ENCODE peak calls at places on chromosome 1, in eight cellular contexts. H is SJSA1; L is CD8-positive, alpha-beta T cell; M is tibial artery; Q is MM.1S; E is aorta; X is upper lobe of right lung; D is colonic mucosa. I is an unnamed sample.

GRCh38 chr1:7100479-7100878 is 315.2 kb downstream of the CAMTA1 start:
- DNase-seq in E (no peak), Q (no peak), L (no peak), D (no peak), H (no peak), M (no peak), X (no peak), I (no peak)

GRCh38 chr1:116356673-116357072 is 16.4 kb upstream of the ATP1A1 start:
- DNase-seq in L (no peak), H (no peak), E (no peak), X (no peak), D (no peak), Q (no peak), M (no peak), I (no peak)

GRCh38 chr1:148434832-148435231 is 48.3 kb downstream of the PPIAL4G start:
- DNase-seq in D (no peak), Q (no peak), H (no peak), E (no peak), M (no peak), L (no peak), X (no peak), I (no peak)

GRCh38 chr1:151718011-151718431 is 1.4 kb upstream of the CELF3 start:
- DNase-seq in H (no peak), X (no peak), E (no peak), M (no peak), D (no peak), Q (no peak), L (no peak), I (no peak)

GRCh38 chr1:225524570-225524969 is 96.7 kb upstream of the LBR start:
- DNase-seq in M (no peak), L (no peak), Q (no peak), X (no peak), E (no peak), H (no peak), D (no peak), I (no peak)

GRCh38 chr1:58754683-58755467 is 29.0 kb downstream of the JUN start:
- DNase-seq in Q (no peak), M (no peak), L (peak; percentile 16), D (no peak), E (no peak), H (no peak), X (no peak), I (no peak)

GRCh38 chr1:185857447-185857846 is 123.3 kb downstream of the HMCN1 start:
- DNase-seq in H (peak; percentile 40), X (no peak), M (no peak), Q (no peak), L (no peak), D (no peak), E (no peak), I (no peak)

GRCh38 chr1:168099314-168099920 is 37.3 kb downstream of the GPR161 start:
- DNase-seq in E (no peak), X (no peak), L (no peak), D (no peak), M (no peak), Q (no peak), H (no peak), I (no peak)

GRCh38 chr1:244735404-244735803 is 82.5 kb downstream of the DESI2 start:
- DNase-seq in Q (no peak), M (no peak), D (no peak), H (no peak), E (no peak), L (no peak), X (no peak), I (no peak)

GRCh38 chr1:204041803-204042505 is 31.0 kb upstream of the SOX13 start:
- DNase-seq in D (no peak), L (no peak), Q (no peak), E (no peak), X (peak; percentile 48), M (no peak), H (no peak), I (no peak)

GRCh38 chr1:230501845-230502244 is 75.7 kb upstream of the PGBD5 start:
- DNase-seq in X (no peak), Q (peak; percentile 80), D (peak; percentile 38), M (no peak), L (no peak), H (no peak), E (no peak), I (no peak)

GRCh38 chr1:32485554-32486255 is 20.8 kb downstream of the ZBTB8B start:
- DNase-seq in L (no peak), M (peak; percentile 5), Q (no peak), X (no peak), H (no peak), E (no peak), D (no peak), I (no peak)

GRCh38 chr1:232904566-232904965 is 45.8 kb upstream of the NTPCR start:
- DNase-seq in Q (no peak), E (no peak), H (no peak), M (no peak), X (no peak), L (no peak), D (no peak), I (no peak)

GRCh38 chr1:163320891-163321290 is 863 bp upstream of the NUF2 start:
- DNase-seq in M (no peak), L (no peak), Q (no peak), E (no peak), H (no peak), D (no peak), X (no peak), I (no peak)

GRCh38 chr1:84603223-84603622 is 29.0 kb upstream of the CTBS start:
- DNase-seq in E (no peak), L (no peak), Q (no peak), M (no peak), H (peak; percentile 49), X (no peak), D (no peak), I (no peak)
- H3K4me3 ChIP-seq in E (no peak overlapping the region), L (no peak overlapping the region), Q (no peak overlapping the region), M (peak overlapping the region; percentile 40), H (peak overlapping the region; percentile 34), X (no peak overlapping the region), D (no peak overlapping the region), I (peak overlapping the region; percentile 43)

DNA sequence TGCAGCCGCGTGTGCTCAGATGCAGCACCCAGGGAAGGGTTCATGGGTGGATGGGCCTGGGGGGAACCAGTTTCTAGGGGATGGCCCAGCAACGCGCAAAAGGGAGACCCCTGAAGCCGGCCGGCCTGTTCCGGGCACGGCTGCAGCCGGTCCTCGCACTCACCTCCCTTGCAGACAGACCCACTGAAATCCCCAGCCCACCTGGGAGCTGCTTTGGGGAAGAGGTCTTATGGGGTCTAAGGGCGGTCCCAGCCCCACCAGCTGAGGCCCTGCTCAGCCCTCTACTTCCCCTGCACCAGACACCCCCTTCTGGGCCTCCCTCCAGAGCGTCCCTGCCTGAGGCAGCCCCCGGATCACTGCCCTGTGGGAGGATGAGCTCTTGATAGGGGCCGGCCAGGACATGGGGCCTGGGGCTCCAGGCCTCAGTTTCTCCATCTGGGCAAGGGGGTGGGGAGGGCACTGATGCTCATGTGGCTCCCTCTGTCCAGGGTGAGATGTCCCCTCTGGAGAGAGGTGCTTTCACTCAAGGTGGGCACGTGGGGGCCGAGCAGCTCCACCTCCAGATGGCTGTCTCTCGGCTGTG is 20.0 kb upstream of the TTC34 start:
- DNase-seq in Q (no peak), L (no peak), X (no peak), H (no peak), E (no peak), M (no peak), D (no peak), I (no peak)
- H3K27me3 ChIP-seq in Q (peaks cover 79% of the 10 kb centered on the region), L (no peaks in the 10 kb centered on the region), X (peaks cover 6% of the 10 kb centered on the region), H (no peaks in the 10 kb centered on the region), E (no peaks in the 10 kb centered on the region), M (no peaks in the 10 kb centered on the region), D (no peaks in the 10 kb centered on the region), I (no peaks in the 10 kb centered on the region)

GRCh38 chr1:155091071-155092051 is 12.7 kb downstream of the EFNA3 start:
- DNase-seq in E (peak; percentile 94), L (peak; percentile 79), H (peak; percentile 63), Q (peak; percentile 83), M (peak; percentile 82), D (peak; percentile 85), X (peak; percentile 89), I (no peak)
- H3K4me3 ChIP-seq in E (no peak overlapping the region), L (no peak overlapping the region), H (no peak overlapping the region), Q (peak overlapping the region; percentile 10), M (no peak overlapping the region), D (no peak overlapping the region), X (no peak overlapping the region), I (no peak overlapping the region)

DNA sequence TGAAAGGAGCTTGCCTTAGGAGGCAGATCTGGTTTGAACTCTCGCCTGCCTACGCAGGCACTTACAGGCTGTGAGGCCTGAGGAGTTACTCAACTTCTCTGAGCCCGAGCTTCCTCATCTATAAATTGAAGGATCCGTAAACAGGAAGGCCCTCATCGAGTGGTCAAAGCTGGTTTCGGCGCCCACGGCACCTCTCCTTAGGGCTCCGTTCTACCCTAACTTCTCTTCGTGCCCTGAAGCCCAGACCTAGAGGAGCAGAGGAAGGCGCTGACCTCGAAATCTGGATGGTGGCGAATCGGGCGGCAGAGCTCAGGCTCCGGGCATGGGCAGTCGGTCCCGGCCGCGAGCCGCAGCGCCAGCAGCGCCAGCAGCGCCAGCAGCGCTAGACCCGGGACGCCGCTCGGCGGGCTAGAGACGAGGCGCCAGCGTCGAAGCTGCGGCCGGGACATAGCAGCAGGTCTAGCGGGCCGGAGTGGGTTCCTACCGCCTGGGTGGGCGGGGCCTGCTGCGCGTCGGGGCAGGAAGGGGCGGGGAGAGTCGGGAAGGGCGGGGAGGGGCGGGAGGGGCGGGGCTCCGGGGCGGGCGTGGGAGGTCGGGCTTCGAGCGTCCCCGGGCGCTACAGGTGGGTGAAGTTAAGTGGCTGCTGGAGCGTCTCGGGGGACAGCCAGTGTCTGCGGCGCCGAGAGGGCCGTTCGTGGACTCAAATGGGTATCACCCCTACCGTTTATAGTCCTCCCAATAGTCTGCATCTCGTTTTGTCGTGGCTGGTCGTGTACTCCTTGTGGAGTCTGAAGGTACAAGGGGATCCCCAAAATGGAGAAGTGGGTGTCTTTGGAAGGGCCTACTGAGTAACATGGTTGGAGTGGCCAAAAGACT is at the start of gene CTBS:
- DNase-seq in H (peak; percentile 87), M (peak; percentile 93), X (peak; percentile 95), D (peak; percentile 92), Q (peak; percentile 79), L (peak; percentile 85), E (peak; percentile 97), I (peak; percentile 23)
- H3K27me3 ChIP-seq in H (no peaks in the 10 kb centered on the region), M (no peaks in the 10 kb centered on the region), X (no peaks in the 10 kb centered on the region), D (no peaks in the 10 kb centered on the region), Q (no peaks in the 10 kb centered on the region), L (no peaks in the 10 kb centered on the region), E (no peaks in the 10 kb centered on the region), I (no peaks in the 10 kb centered on the region)

GRCh38 chr1:150008699-150009098 is 1.8 kb downstream of the OTUD7B start:
- DNase-seq in M (no peak), H (no peak), X (no peak), Q (no peak), L (no peak), D (no peak), E (no peak), I (no peak)
- H3K4me3 ChIP-seq in M (peak overlapping the region; percentile 82), H (peak overlapping the region; percentile 78), X (peak overlapping the region; percentile 80), Q (no peak overlapping the region), L (no peak overlapping the region), D (peak overlapping the region; percentile 73), E (peak overlapping the region; percentile 85), I (peak overlapping the region; percentile 81)

DNA sequence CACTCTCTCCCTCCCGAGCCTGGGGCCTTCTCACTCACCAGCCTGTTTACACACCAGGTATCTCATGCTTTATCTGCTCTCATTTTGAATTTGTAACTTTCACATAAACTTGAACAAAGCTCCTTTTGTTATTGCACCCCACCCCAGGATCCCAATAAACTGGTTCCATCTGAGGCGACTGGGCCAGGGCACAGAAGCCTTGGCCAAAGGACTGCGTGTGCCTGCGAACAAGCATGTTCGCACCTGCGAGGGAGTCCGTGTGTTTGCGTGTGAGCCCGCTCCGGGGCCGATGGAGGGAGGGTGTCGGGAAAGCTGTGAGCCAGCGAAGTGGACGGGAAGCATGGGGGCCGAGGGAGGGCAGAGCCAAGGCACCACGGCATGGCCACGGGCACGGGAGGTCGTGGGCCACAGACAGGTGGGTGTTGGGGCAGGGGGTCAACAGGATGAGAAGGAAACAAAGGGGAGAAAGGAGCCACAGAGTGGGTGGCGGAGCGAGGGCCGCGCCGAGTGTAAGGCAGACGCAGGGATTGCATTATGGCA is 98.8 kb downstream of the CASZ1 start:
- DNase-seq in L (no peak), E (no peak), Q (no peak), X (no peak), D (no peak), H (no peak), M (no peak), I (no peak)
- H3K27me3 ChIP-seq in L (no peaks in the 10 kb centered on the region), E (no peaks in the 10 kb centered on the region), Q (peaks cover 81% of the 10 kb centered on the region), X (no peaks in the 10 kb centered on the region), D (no peaks in the 10 kb centered on the region), H (peaks cover 35% of the 10 kb centered on the region), M (no peaks in the 10 kb centered on the region), I (peaks cover 12% of the 10 kb centered on the region)